ENCODE peak calls at places on chromosome 20, in four cellular contexts. One of them, this sample, is unnamed.
A peak's percentile ranks its signal among the peaks of the same experiment; 100 is the strongest.

GRCh38 chr20:54228841-54229240 is 21.0 kb downstream of the PFDN4 start:
- DNase-seq in hepatocyte: no peak
- DNase-seq in SK-N-SH: no peak
- DNase-seq in GM23338: no peak
- DNase-seq in this sample: no peak

GRCh38 chr20:38601216-38602184 is at the start of gene ARHGAP40:
- DNase-seq in GM23338: peak; percentile 68
- DNase-seq in SK-N-SH: peak; percentile 61
- DNase-seq in hepatocyte: peak; percentile 45
- DNase-seq in this sample: no peak

GRCh38 chr20:6122873-6123649 is at the start of gene FERMT1:
- DNase-seq in GM23338: peak; percentile 78
- DNase-seq in SK-N-SH: peak; percentile 82
- DNase-seq in hepatocyte: peak; percentile 89
- DNase-seq in this sample: no peak

GRCh38 chr20:48523191-48523757 is 304.5 kb downstream of the PREX1 start:
- DNase-seq in GM23338: peak; percentile 90
- DNase-seq in hepatocyte: peak; percentile 92
- DNase-seq in SK-N-SH: peak; percentile 25
- DNase-seq in this sample: peak; percentile 56

GRCh38 chr20:46308258-46309157 is at the start of gene CDH22:
- DNase-seq in SK-N-SH: peak; percentile 91
- DNase-seq in GM23338: peak; percentile 84
- DNase-seq in hepatocyte: peak; percentile 74
- DNase-seq in this sample: peak; percentile 20

GRCh38 chr20:45964024-45964423 is 8.0 kb downstream of the ZNF335 start:
- DNase-seq in GM23338: no peak
- DNase-seq in SK-N-SH: no peak
- DNase-seq in hepatocyte: peak; percentile 2
- DNase-seq in this sample: no peak

GRCh38 chr20:51860015-51860882 is 57.9 kb upstream of the SALL4 start:
- DNase-seq in SK-N-SH: no peak
- DNase-seq in GM23338: no peak
- DNase-seq in hepatocyte: peak; percentile 60
- DNase-seq in this sample: no peak

GRCh38 chr20:41005361-41005729 is 23.3 kb upstream of the TOP1 start:
- DNase-seq in GM23338: no peak
- DNase-seq in SK-N-SH: no peak
- DNase-seq in hepatocyte: peak; percentile 86
- DNase-seq in this sample: no peak

GRCh38 chr20:10674684-10675455 is 1.1 kb upstream of the JAG1 start:
- DNase-seq in hepatocyte: peak; percentile 92
- DNase-seq in SK-N-SH: peak; percentile 85
- DNase-seq in GM23338: peak; percentile 85
- DNase-seq in this sample: peak; percentile 76

GRCh38 chr20:44218441-44218840 is 7.9 kb upstream of the OSER1 start:
- DNase-seq in GM23338: no peak
- DNase-seq in SK-N-SH: no peak
- DNase-seq in hepatocyte: no peak
- DNase-seq in this sample: no peak

GRCh38 chr20:9608639-9609440 is 94.5 kb downstream of the LAMP5 start:
- DNase-seq in SK-N-SH: no peak
- DNase-seq in GM23338: peak; percentile 44
- DNase-seq in hepatocyte: no peak
- DNase-seq in this sample: no peak

GRCh38 chr20:49676581-49677291 is 36.9 kb downstream of the B4GALT5 start:
- DNase-seq in SK-N-SH: no peak
- DNase-seq in GM23338: no peak
- DNase-seq in hepatocyte: no peak
- DNase-seq in this sample: no peak

GRCh38 chr20:19427480-19427879 is 215.0 kb downstream of the SLC24A3 start:
- DNase-seq in GM23338: peak; percentile 27
- DNase-seq in SK-N-SH: peak; percentile 50
- DNase-seq in hepatocyte: peak; percentile 46
- DNase-seq in this sample: no peak

GRCh38 chr20:54201268-54201846 is 6.5 kb upstream of the PFDN4 start:
- DNase-seq in GM23338: no peak
- DNase-seq in hepatocyte: no peak
- DNase-seq in SK-N-SH: no peak
- DNase-seq in this sample: no peak

GRCh38 chr20:25538838-25539665 is 46.3 kb downstream of the NINL start:
- DNase-seq in hepatocyte: no peak
- DNase-seq in GM23338: no peak
- DNase-seq in SK-N-SH: no peak
- DNase-seq in this sample: no peak
- TF ChIP-seq EZH2phosphoT487 in hepatocyte: no peak
- TF ChIP-seq EZH2phosphoT487 in GM23338: no peak
- TF ChIP-seq EZH2phosphoT487 in SK-N-SH: no peak
- TF ChIP-seq EZH2phosphoT487 in this sample: no peak

GRCh38 chr20:31738729-31739549 is at the start of gene TPX2:
- DNase-seq in GM23338: peak; percentile 100
- DNase-seq in hepatocyte: peak; percentile 100
- DNase-seq in SK-N-SH: peak; percentile 96
- DNase-seq in this sample: peak; percentile 96
- TF ChIP-seq CTCF in GM23338: no peak
- TF ChIP-seq CTCF in hepatocyte: peak; percentile 7
- TF ChIP-seq CTCF in SK-N-SH: peak; percentile 24
- TF ChIP-seq CTCF in this sample: peak; percentile 48

GRCh38 chr20:13770141-13770540 is 14.6 kb downstream of the ESF1 start:
- DNase-seq in GM23338: no peak
- DNase-seq in hepatocyte: no peak
- DNase-seq in SK-N-SH: no peak
- DNase-seq in this sample: no peak
- TF ChIP-seq EZH2phosphoT487 in GM23338: no peak
- TF ChIP-seq EZH2phosphoT487 in hepatocyte: no peak
- TF ChIP-seq EZH2phosphoT487 in SK-N-SH: no peak
- TF ChIP-seq EZH2phosphoT487 in this sample: no peak

DNA sequence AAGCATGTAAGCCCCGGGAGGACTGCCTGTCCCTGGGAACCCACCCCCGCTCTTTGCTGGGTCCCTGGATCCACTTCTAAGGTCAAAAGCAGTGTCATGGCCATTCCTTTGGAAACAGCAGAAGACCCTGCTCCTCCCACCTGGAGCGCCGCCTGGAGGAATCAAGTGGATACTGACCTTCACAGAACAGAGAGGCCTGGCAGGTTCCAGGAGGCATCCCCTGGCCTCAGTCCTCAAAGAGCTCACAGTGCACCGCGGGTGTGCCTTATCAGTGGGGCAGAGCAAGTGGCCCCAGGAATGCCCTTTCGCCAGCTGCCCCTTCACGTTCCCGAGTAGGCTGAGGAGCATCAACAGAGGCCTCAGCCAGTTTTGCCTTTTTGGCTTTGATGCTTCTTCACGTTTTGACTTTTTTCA is 11.1 kb upstream of the SLC4A11 start:
- DNase-seq in hepatocyte: no peak
- DNase-seq in GM23338: peak; percentile 95
- DNase-seq in SK-N-SH: no peak
- DNase-seq in this sample: no peak
- TF ChIP-seq CTCF in hepatocyte: peak; percentile 35
- TF ChIP-seq CTCF in GM23338: peak; percentile 85
- TF ChIP-seq CTCF in SK-N-SH: peak; percentile 24
- TF ChIP-seq CTCF in this sample: peak; percentile 25